ENCODE peak calls at places on chromosomes 13 and 19, in seven cellular contexts. V is astrocyte of the cerebellum; B is T-helper 1 cell; E is foreskin keratinocyte; T is stimulated activated CD4-positive, alpha-beta T cell treated with anti-CD3 and anti-CD28 coated beads, Interleukin-4, amount 100 ng/mL, for 1 hour; H is RCC 7860; G is HEK293T. U is an unnamed sample.

GRCh38 chr13:99911069-99911964 is 60.2 kb downstream of the ZIC5 start:
- DNase-seq in B (no peak), G (no peak), T (no peak), E (no peak), V (no peak), H (no peak), U (no peak)

GRCh38 chr19:55165952-55166529 is 372 bp downstream of the DNAAF3 start:
- DNase-seq in G (peak; percentile 76), T (peak; percentile 59), E (peak; percentile 77), B (no peak), V (peak; percentile 32), H (peak; percentile 53), U (peak; percentile 73)

GRCh38 chr19:47232422-47233211 is 1.6 kb upstream of the BBC3 start:
- DNase-seq in H (peak; percentile 78), E (peak; percentile 96), G (no peak), V (no peak), B (no peak), T (no peak), U (peak; percentile 43)

GRCh38 chr19:18049390-18049789 is 37.3 kb downstream of the IL12RB1 start:
- DNase-seq in H (no peak), G (no peak), T (no peak), E (no peak), V (no peak), B (no peak), U (peak; percentile 38)

GRCh38 chr19:2210987-2211740 is 25.0 kb downstream of the PLEKHJ1 start:
- DNase-seq in E (no peak), B (no peak), T (no peak), H (no peak), G (no peak), V (no peak), U (no peak)

GRCh38 chr19:13053761-13054604 is 48.7 kb downstream of the LYL1 start:
- DNase-seq in G (no peak), T (no peak), H (peak; percentile 93), V (peak; percentile 91), E (peak; percentile 50), B (no peak), U (peak; percentile 89)

GRCh38 chr13:95480131-95480545 is 72.4 kb upstream of the CLDN10 start:
- DNase-seq in V (no peak), H (no peak), B (no peak), T (no peak), G (no peak), E (no peak), U (no peak)

GRCh38 chr13:40102854-40103253 is 447.4 kb downstream of the COG6 start:
- DNase-seq in H (peak; percentile 81), B (no peak), E (peak; percentile 90), G (no peak), T (peak; percentile 89), V (no peak), U (peak; percentile 95)

GRCh38 chr13:51298812-51299211 is 40.7 kb upstream of the SERPINE3 start:
- DNase-seq in E (no peak), H (no peak), B (no peak), G (no peak), T (no peak), V (no peak), U (no peak)

GRCh38 chr13:111893607-111894443 is 173.1 kb upstream of the SOX1 start:
- DNase-seq in B (no peak), H (no peak), V (no peak), T (no peak), G (no peak), E (no peak), U (no peak)

GRCh38 chr13:45219938-45220375 is 19.1 kb upstream of the KCTD4 start:
- DNase-seq in H (peak; percentile 75), V (no peak), T (no peak), G (no peak), E (peak; percentile 99), B (no peak), U (peak; percentile 39)

GRCh38 chr19:49718511-49718910 is 27.6 kb downstream of the CPT1C start:
- DNase-seq in G (no peak), T (no peak), V (peak; percentile 61), B (no peak), H (no peak), E (no peak), U (peak; percentile 24)

GRCh38 chr19:18419195-18419698 is at the start of gene SSBP4:
- DNase-seq in H (peak; percentile 54), B (peak; percentile 79), E (peak; percentile 37), G (peak; percentile 87), V (no peak), T (peak; percentile 68), U (peak; percentile 53)

GRCh38 chr19:41957838-41958366 is 1.2 kb downstream of the RABAC1 start:
- DNase-seq in V (peak; percentile 67), B (no peak), E (peak; percentile 83), T (peak; percentile 29), H (peak; percentile 77), G (peak; percentile 80), U (peak; percentile 73)

GRCh38 chr19:47419037-47419783 is at the start of gene MEIS3:
- DNase-seq in H (no peak), B (no peak), G (no peak), E (no peak), V (no peak), T (no peak), U (no peak)

GRCh38 chr19:49985926-49986325 is 25.0 kb upstream of the SIGLEC11 start:
- DNase-seq in E (no peak), G (no peak), T (no peak), B (no peak), V (no peak), H (no peak), U (no peak)

GRCh38 chr13:104750377-104750776 is 1684.2 kb upstream of the SLC10A2 start:
- DNase-seq in V (no peak), H (peak; percentile 70), E (peak; percentile 87), T (no peak), B (no peak), G (no peak), U (peak; percentile 55)

GRCh38 chr19:50312967-50313811 is 16.0 kb downstream of the KCNC3 start:
- DNase-seq in B (no peak), G (no peak), V (no peak), E (no peak), T (no peak), H (no peak), U (no peak)

GRCh38 chr19:49614096-49614857 is 23.3 kb downstream of the PRR12 start:
- DNase-seq in G (no peak), H (peak; percentile 56), T (no peak), V (peak; percentile 24), B (no peak), E (peak; percentile 33), U (peak; percentile 85)

GRCh38 chr13:36154567-36155231 is 23.5 kb upstream of the DCLK1 start:
- DNase-seq in T (no peak), V (no peak), E (no peak), B (no peak), G (no peak), H (no peak), U (peak; percentile 77)

GRCh38 chr19:32373614-32374295 is 28.3 kb downstream of the ZNF507 start:
- DNase-seq in V (peak; percentile 94), E (peak; percentile 98), G (peak; percentile 15), B (no peak), T (no peak), H (peak; percentile 99), U (peak; percentile 100)

GRCh38 chr19:6209233-6209632 is 70.5 kb downstream of the MLLT1 start:
- DNase-seq in V (no peak), B (no peak), T (no peak), E (no peak), H (no peak), G (no peak), U (no peak)

GRCh38 chr13:49776871-49777270 is 15.6 kb downstream of the KPNA3 start:
- DNase-seq in T (no peak), H (no peak), E (peak; percentile 13), G (no peak), B (no peak), V (no peak), U (no peak)

GRCh38 chr13:19252381-19252780 is 70.8 kb upstream of the TUBA3C start:
- DNase-seq in H (no peak), T (no peak), B (no peak), V (no peak), E (no peak), G (no peak), U (no peak)

GRCh38 chr19:16572332-16573211 is at the start of gene SLC35E1:
- DNase-seq in T (peak; percentile 89), G (peak; percentile 100), E (peak; percentile 88), B (peak; percentile 89), V (peak; percentile 76), H (peak; percentile 85), U (peak; percentile 91)

GRCh38 chr19:33260628-33261418 is 35.2 kb upstream of the SLC7A10 start:
- DNase-seq in H (no peak), G (no peak), B (no peak), E (no peak), V (no peak), T (no peak), U (no peak)

GRCh38 chr13:23988546-23989122 is 91.3 kb upstream of the C1QTNF9B start:
- DNase-seq in E (no peak), V (no peak), B (no peak), H (no peak), T (no peak), G (no peak), U (no peak)

GRCh38 chr19:57974434-57974833 is at the start of gene C19orf18:
- DNase-seq in E (no peak), B (no peak), G (no peak), H (no peak), V (no peak), T (no peak), U (no peak)

GRCh38 chr19:13866463-13867046 is 10.4 kb upstream of the NANOS3 start:
- DNase-seq in G (no peak), B (no peak), E (no peak), T (no peak), H (no peak), V (no peak), U (no peak)

GRCh38 chr19:3479177-3479818 is 1.0 kb downstream of the SMIM24 start:
- DNase-seq in V (no peak), B (peak; percentile 32), H (no peak), G (peak; percentile 77), E (no peak), T (peak; percentile 33), U (no peak)

GRCh38 chr19:18417250-18418033 is 1.8 kb upstream of the SSBP4 start:
- DNase-seq in B (peak; percentile 33), V (no peak), G (peak; percentile 69), T (no peak), E (peak; percentile 47), H (peak; percentile 63), U (peak; percentile 56)

U was measured in brain microvascular endothelial cell.